ENCODE peak calls at places on chromosomes 12 and 14, in six cellular contexts. Y, K, J, P, U and F are unnamed samples.

GRCh38 chr12:28164644-28165313 is 25.5 kb upstream of the CCDC91 start:
- DNase-seq in Y (no peak), K (peak), J (no peak), P (no peak), U (no peak), F (no peak)

GRCh38 chr12:50241178-50241577 is 42.1 kb downstream of the LIMA1 start:
- DNase-seq in Y (no peak), K (peak), J (no peak), P (no peak), U (no peak), F (no peak)

GRCh38 chr12:128791395-128792322 is 32.1 kb downstream of the SLC15A4 start:
- DNase-seq in Y (no peak), K (no peak), J (no peak), P (no peak), U (no peak), F (no peak)

GRCh38 chr14:61515436-61516124 is 179.7 kb upstream of the HIF1A start:
- DNase-seq in Y (no peak), K (no peak), J (no peak), P (no peak), U (no peak), F (no peak)

GRCh38 chr14:59134307-59134706 is 54.2 kb upstream of the DAAM1 start:
- DNase-seq in Y (no peak), K (no peak), J (no peak), P (no peak), U (no peak), F (no peak)

GRCh38 chr14:52391866-52392600 is 77.9 kb downstream of the PTGER2 start:
- DNase-seq in Y (no peak), K (peak), J (no peak), P (no peak), U (no peak), F (no peak)

GRCh38 chr12:122836027-122836921 is 1.0 kb downstream of the HIP1R start:
- DNase-seq in Y (peak), K (peak), J (no peak), P (peak), U (peak), F (peak)

GRCh38 chr12:94287245-94287628 is 138.9 kb downstream of the PLXNC1 start:
- DNase-seq in Y (no peak), K (no peak), J (no peak), P (no peak), U (no peak), F (no peak)

GRCh38 chr12:54054442-54055332 is 1.1 kb downstream of the HOXC4 start:
- DNase-seq in Y (no peak), K (no peak), J (no peak), P (no peak), U (no peak), F (no peak)

GRCh38 chr14:59870277-59871165 is at the start of gene RTN1:
- DNase-seq in Y (peak), K (peak), J (peak), P (no peak), U (no peak), F (peak)

GRCh38 chr14:103136388-103137271 is 13.4 kb downstream of the TNFAIP2 start:
- DNase-seq in Y (no peak), K (peak), J (no peak), P (no peak), U (no peak), F (no peak)

GRCh38 chr14:96265387-96265786 is 9.4 kb downstream of the BDKRB1 start:
- DNase-seq in Y (no peak), K (no peak), J (no peak), P (no peak), U (no peak), F (no peak)

GRCh38 chr14:99479160-99479902 is 1.3 kb downstream of the SETD3 start:
- DNase-seq in Y (no peak), K (peak), J (no peak), P (no peak), U (no peak), F (no peak)

GRCh38 chr14:58082011-58082410 is 70.0 kb downstream of the ARMH4 start:
- DNase-seq in Y (no peak), K (peak), J (no peak), P (no peak), U (no peak), F (no peak)

GRCh38 chr12:129571901-129572494 is 331.8 kb downstream of the TMEM132D start:
- DNase-seq in Y (no peak), K (no peak), J (no peak), P (no peak), U (no peak), F (no peak)

GRCh38 chr12:101759396-101760047 is 20.3 kb upstream of the SYCP3 start:
- DNase-seq in Y (no peak), K (peak), J (no peak), P (no peak), U (no peak), F (no peak)

GRCh38 chr12:71626098-71626497 is 37.5 kb downstream of the ZFC3H1 start:
- DNase-seq in Y (no peak), K (no peak), J (no peak), P (no peak), U (no peak), F (no peak)

GRCh38 chr12:27277846-27278260 is 33.8 kb downstream of the STK38L start:
- DNase-seq in Y (no peak), K (peak), J (peak), P (no peak), U (peak), F (peak)